ENCODE peak calls at places on chromosomes 16 and 17, in ten cellular contexts. V is esophagus squamous epithelium, F is progenitor cell of endocrine pancreas, B is left ventricle myocardium inferior, D is glutamatergic neuron, J is mucosa of descending colon, Y is transverse colon, T is kidney epithelial cell, R is body of pancreas, M is IMR-90. Z is an unnamed sample.

GRCh38 chr17:49514374-49514738 is 19.3 kb downstream of the NGFR start:
- DNase-seq in V (no peak), F (no peak), B (no peak), D (peak), J (no peak), Y (no peak), T (no peak), R (peak), M (no peak), Z (no peak)

GRCh38 chr16:86663691-86664517 is 85.6 kb downstream of the FOXL1 start:
- DNase-seq in V (no peak), F (no peak), B (no peak), D (no peak), J (no peak), Y (no peak), T (no peak), R (no peak), M (peak), Z (no peak)

GRCh38 chr16:31712064-31712540 is 161.5 kb upstream of the ZNF267 start:
- DNase-seq in V (no peak), F (no peak), B (no peak), D (no peak), J (no peak), Y (no peak), T (no peak), R (peak), M (no peak), Z (no peak)

GRCh38 chr17:78883533-78884131 is 19.4 kb downstream of the CEP295NL start:
- DNase-seq in V (no peak), F (peak), B (peak), D (peak), J (peak), Y (peak), T (peak), R (peak), M (peak), Z (peak)

GRCh38 chr16:9647981-9648701 is 534.1 kb downstream of the GRIN2A start:
- DNase-seq in V (no peak), F (no peak), B (no peak), D (no peak), J (no peak), Y (no peak), T (no peak), R (peak), M (no peak), Z (peak)

GRCh38 chr17:61402073-61402541 is 2.5 kb downstream of the TBX2 start:
- DNase-seq in V (no peak), F (no peak), B (no peak), D (no peak), J (no peak), Y (no peak), T (no peak), R (no peak), M (no peak), Z (no peak)

GRCh38 chr17:67477687-67478086 is 100.6 kb downstream of the PITPNC1 start:
- DNase-seq in V (no peak), F (no peak), B (no peak), D (no peak), J (no peak), Y (no peak), T (no peak), R (no peak), M (peak), Z (no peak)

GRCh38 chr17:69757794-69758430 is 317.1 kb upstream of the KCNJ16 start:
- DNase-seq in V (no peak), F (no peak), B (no peak), D (no peak), J (no peak), Y (no peak), T (no peak), R (no peak), M (peak), Z (no peak)

GRCh38 chr17:57548421-57549385 is 196.4 kb downstream of the CCDC182 start:
- DNase-seq in V (no peak), F (no peak), B (no peak), D (no peak), J (no peak), Y (no peak), T (no peak), R (no peak), M (no peak), Z (no peak)

GRCh38 chr17:15143524-15143923 is 121.6 kb downstream of the PMP22 start:
- DNase-seq in V (no peak), F (no peak), B (no peak), D (no peak), J (no peak), Y (no peak), T (no peak), R (no peak), M (no peak), Z (no peak)

GRCh38 chr17:34015253-34015652 is 239.8 kb upstream of the CCL2 start:
- DNase-seq in V (no peak), F (no peak), B (no peak), D (no peak), J (no peak), Y (no peak), T (no peak), R (no peak), M (no peak), Z (no peak)

GRCh38 chr16:72791786-72792185 is 256.1 kb downstream of the ZFHX3 start:
- DNase-seq in V (no peak), F (no peak), B (no peak), D (no peak), J (no peak), Y (no peak), T (no peak), R (peak), M (no peak), Z (no peak)

GRCh38 chr17:75652934-75653549 is 13.9 kb downstream of the RECQL5 start:
- DNase-seq in V (no peak), F (no peak), B (no peak), D (peak), J (peak), Y (no peak), T (no peak), R (peak), M (peak), Z (peak)

GRCh38 chr17:78899361-78900260 is 3.4 kb downstream of the CEP295NL start:
- DNase-seq in V (no peak), F (no peak), B (peak), D (no peak), J (no peak), Y (no peak), T (no peak), R (peak), M (no peak), Z (no peak)

GRCh38 chr16:89687092-89687940 is 827 bp downstream of the CDK10 start:
- DNase-seq in V (no peak), F (peak), B (no peak), D (no peak), J (peak), Y (peak), T (peak), R (peak), M (peak), Z (no peak)

DNA sequence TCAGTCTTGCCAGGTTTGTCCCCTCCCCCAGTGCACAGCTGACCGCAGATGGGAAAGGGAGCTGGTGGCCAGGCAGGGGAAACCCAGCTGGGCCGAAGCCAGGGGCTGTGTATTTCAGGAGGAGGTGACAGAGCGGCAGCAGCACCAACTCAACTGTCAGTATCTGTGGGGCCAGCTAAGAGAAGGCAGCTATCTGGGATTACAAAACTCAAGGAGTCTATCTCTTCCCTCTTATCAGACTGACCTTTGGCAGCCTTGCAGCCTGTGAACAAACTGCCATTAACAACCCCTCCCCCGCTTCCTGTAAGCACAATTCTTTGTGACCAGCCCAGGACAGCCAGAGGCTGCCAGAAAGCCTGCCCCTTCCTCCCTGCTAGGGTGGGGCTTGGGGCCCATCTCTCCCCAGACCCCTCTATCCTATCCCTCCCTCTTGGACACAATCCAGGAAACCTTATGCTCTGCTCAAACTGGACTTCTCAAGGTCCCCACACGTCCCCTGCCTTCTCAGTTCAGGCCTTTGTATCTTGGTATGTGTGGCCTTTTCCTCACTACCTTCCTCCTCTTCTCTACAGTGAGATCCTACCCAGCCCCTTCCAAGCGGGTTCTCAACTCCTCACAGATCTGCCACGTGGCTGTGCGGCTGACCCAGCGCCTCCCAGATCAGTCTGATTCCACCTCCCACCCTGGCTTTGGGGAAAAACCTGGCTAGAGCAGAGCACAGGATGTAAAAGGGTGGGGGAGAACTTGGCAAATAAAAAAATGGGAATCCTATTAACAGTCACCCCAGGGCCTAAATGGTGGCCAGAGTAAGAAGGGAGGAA is 10.5 kb downstream of the ST3GAL2 start:
- DNase-seq in V (peak), F (peak), B (peak), D (peak), J (peak), Y (peak), T (peak), R (peak), M (peak), Z (peak)
- TF ChIP-seq CTCF in V (no peak), F (no peak), B (no peak), D (no peak), J (no peak), Y (no peak), T (no peak), R (no peak), M (no peak), Z (no peak)

DNA sequence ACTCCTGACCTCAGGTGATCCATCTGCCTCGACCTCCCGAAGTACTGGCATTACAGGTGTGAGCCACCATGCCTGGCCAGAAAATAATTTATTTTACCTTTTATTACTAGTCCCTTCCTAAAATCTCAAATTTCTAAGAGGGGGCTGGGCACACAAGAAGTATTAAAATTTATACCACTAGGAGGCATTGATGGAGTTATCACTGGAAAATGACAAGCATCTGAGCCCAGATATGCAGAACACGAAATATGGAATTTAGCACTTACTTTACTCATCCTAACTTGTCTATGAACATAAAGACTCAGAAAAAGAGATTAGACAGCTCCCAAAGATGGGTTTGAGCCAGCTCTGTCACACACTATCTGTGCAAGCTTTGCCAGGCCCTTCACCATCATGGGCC is 46.4 kb downstream of the STAT5A start:
- DNase-seq in V (no peak), F (no peak), B (no peak), D (no peak), J (no peak), Y (no peak), T (no peak), R (no peak), M (no peak), Z (no peak)
- TF ChIP-seq CTCF in V (no peak), F (no peak), B (no peak), D (peak), J (no peak), Y (no peak), T (no peak), R (no peak), M (peak), Z (peak)

GRCh38 chr17:39194089-39194984 is 3.1 kb downstream of the CACNB1 start:
- DNase-seq in V (no peak), F (no peak), B (peak), D (peak), J (peak), Y (peak), T (no peak), R (peak), M (peak), Z (peak)
- TF ChIP-seq CTCF in V (no peak), F (peak), B (peak), D (peak), J (no peak), Y (no peak), T (peak), R (no peak), M (peak), Z (peak)

GRCh38 chr16:1818204-1818872 is 8.3 kb downstream of the HAGH start:
- DNase-seq in V (no peak), F (no peak), B (no peak), D (no peak), J (no peak), Y (no peak), T (no peak), R (no peak), M (no peak), Z (no peak)

GRCh38 chr16:1817716-1818115 is 8.9 kb downstream of the HAGH start:
- DNase-seq in V (no peak), F (no peak), B (no peak), D (no peak), J (no peak), Y (no peak), T (no peak), R (no peak), M (no peak), Z (no peak)

GRCh38 chr16:1816396-1817275 is 10.0 kb downstream of the HAGH start:
- DNase-seq in V (no peak), F (no peak), B (no peak), D (no peak), J (no peak), Y (no peak), T (no peak), R (no peak), M (no peak), Z (no peak)

GRCh38 chr16:1818873-1819525 is 7.6 kb downstream of the HAGH start:
- DNase-seq in V (no peak), F (no peak), B (no peak), D (no peak), J (no peak), Y (no peak), T (no peak), R (no peak), M (no peak), Z (no peak)

DNA sequence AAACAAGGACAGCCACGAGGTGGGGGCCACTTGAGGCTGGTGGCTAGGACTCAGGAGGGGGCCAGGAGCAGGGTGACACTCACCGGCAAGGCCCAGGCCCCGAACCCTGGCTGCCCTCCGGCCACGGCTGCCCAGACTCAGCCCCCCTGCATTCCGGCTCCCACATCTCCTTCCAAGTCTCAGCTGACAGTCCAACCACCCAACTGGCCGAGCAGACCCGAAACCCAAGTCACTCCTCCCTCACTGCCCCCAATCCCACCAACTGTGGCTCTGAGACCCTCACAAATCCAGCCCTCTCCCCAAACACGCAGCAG is 9.4 kb downstream of the HAGH start:
- DNase-seq in V (no peak), F (no peak), B (no peak), D (no peak), J (no peak), Y (no peak), T (no peak), R (no peak), M (no peak), Z (no peak)
- TF ChIP-seq CTCF in V (no peak), F (no peak), B (no peak), D (no peak), J (no peak), Y (no peak), T (no peak), R (no peak), M (no peak), Z (no peak)

GRCh38 chr16:27448531-27449433 is 46.8 kb downstream of the IL21R start:
- DNase-seq in V (no peak), F (no peak), B (no peak), D (no peak), J (peak), Y (no peak), T (no peak), R (no peak), M (no peak), Z (no peak)

GRCh38 chr16:27444470-27444869 is 42.5 kb downstream of the IL21R start:
- DNase-seq in V (no peak), F (no peak), B (no peak), D (peak), J (no peak), Y (no peak), T (no peak), R (no peak), M (no peak), Z (no peak)

GRCh38 chr16:27444015-27444414 is 42.0 kb downstream of the IL21R start:
- DNase-seq in V (no peak), F (no peak), B (no peak), D (no peak), J (no peak), Y (no peak), T (no peak), R (no peak), M (peak), Z (no peak)

GRCh38 chr16:27446721-27447120 is 44.7 kb downstream of the IL21R start:
- DNase-seq in V (no peak), F (no peak), B (no peak), D (no peak), J (peak), Y (peak), T (no peak), R (no peak), M (no peak), Z (no peak)

DNA sequence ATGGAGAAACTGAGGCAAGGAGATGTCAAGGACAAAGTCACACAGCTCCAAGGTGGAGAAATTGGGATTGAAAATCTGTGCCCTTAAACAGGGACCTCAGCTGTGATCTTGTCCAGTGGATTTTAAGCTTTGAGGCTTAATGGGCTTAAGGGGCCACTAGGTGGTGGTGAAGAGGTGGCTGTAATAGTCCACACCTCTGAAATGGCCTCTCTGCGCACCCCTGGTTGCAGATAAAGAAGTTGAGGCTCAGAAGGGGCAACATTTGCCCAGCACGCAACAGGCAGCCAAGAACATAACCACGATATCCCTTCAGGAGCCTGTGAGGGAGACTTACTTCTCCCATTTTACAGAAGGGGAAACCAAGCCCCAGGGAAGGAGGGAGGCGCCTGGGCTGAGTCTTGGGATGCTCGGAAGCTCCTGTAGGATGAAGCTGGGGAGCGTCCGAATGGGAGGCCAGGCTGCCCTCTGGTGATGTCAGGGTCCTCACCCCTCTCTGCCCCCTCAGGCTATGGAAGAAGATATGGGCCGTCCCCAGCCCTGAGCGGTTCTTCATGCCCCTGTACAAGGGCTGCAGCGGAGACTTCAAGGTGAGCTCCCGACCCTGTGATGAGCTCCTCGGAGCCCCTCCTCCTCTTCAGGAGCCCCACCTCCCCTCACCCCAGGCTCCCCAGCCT is 43.7 kb downstream of the IL21R start:
- DNase-seq in V (no peak), F (no peak), B (no peak), D (no peak), J (no peak), Y (no peak), T (no peak), R (no peak), M (no peak), Z (no peak)
- TF ChIP-seq CTCF in V (no peak), F (no peak), B (no peak), D (no peak), J (no peak), Y (no peak), T (no peak), R (no peak), M (no peak), Z (no peak)